ENCODE peak calls at places on chromosomes 16 and 17, in five cellular contexts. V is mesenchymal stem cell, I is H9, X is trophoblast cell, N is H1. W is an unnamed sample.

GRCh38 chr17:57861000-57861736 is 11.3 kb upstream of the MRPS23 start:
- DNase-seq in V (peak), I (peak), X (no peak), N (no peak), W (no peak)

GRCh38 chr16:57401943-57402640 is 2.5 kb upstream of the CCL17 start:
- DNase-seq in V (no peak), I (no peak), X (no peak), N (no peak), W (no peak)

GRCh38 chr16:9091867-9092281 is 430 bp downstream of the HAPSTR1 start:
- DNase-seq in V (peak), I (no peak), X (peak), N (no peak), W (peak)

GRCh38 chr16:59330030-59330670 is 596.0 kb upstream of the GOT2 start:
- DNase-seq in V (peak), I (no peak), X (no peak), N (no peak), W (peak)

GRCh38 chr17:64411999-64412771 is 21.5 kb upstream of the PECAM1 start:
- DNase-seq in V (peak), I (peak), X (no peak), N (peak), W (peak)

GRCh38 chr17:51346218-51346982 is 86.1 kb downstream of the UTP18 start:
- DNase-seq in V (no peak), I (no peak), X (no peak), N (no peak), W (no peak)

GRCh38 chr17:79778504-79779087 is 648 bp downstream of the CBX2 start:
- DNase-seq in V (peak), I (peak), X (no peak), N (no peak), W (peak)

GRCh38 chr16:68324336-68324735 is 13.5 kb downstream of the PRMT7 start:
- DNase-seq in V (no peak), I (no peak), X (no peak), N (no peak), W (no peak)

GRCh38 chr17:10130733-10131132 is 67.7 kb downstream of the GAS7 start:
- DNase-seq in V (no peak), I (no peak), X (no peak), N (no peak), W (no peak)

GRCh38 chr17:10130263-10130662 is 68.1 kb downstream of the GAS7 start:
- DNase-seq in V (no peak), I (no peak), X (no peak), N (no peak), W (no peak)

GRCh38 chr17:10136258-10136981 is 62.0 kb downstream of the GAS7 start:
- DNase-seq in V (no peak), I (no peak), X (no peak), N (no peak), W (no peak)

GRCh38 chr17:10139560-10139959 is 58.8 kb downstream of the GAS7 start:
- DNase-seq in V (peak), I (no peak), X (no peak), N (no peak), W (no peak)

DNA sequence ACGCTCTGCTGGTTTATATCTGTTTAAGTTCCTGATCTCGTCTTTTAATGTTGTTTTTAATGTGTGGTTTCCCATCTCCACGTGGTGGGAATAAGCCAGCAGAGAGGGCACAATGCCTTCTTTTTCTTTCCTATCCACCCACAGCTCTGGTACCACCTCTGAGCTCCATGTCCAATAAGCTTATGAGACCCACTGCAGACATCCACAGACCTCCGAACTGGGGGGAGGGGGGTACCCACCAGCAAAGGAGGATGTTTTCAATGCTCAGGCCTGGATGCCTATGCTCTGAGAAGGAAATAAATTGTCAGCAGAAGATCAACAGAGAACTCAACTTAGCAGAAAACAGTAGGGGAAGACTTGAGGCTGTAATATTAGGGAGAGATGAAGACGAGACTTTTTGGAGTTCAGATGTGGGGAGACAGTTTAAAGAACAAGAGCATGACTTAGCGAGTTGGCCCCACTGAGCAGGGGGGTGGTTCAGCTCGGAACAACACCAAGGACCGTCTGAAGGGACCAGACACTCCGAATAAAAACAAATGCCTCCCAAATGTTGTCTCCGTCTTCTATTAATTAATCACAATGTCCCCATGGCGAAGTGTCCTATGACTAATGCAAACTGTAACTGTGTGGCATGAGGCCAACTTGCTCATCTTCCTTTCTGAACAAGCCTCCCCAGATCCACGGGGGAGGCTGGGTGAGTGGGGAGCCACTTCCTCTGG is 62.7 kb downstream of the GAS7 start:
- DNase-seq in V (peak), I (no peak), X (no peak), N (no peak), W (no peak)
- H3K4me2 ChIP-seq in V (peak), I (no peak), X (no peak), N (no peak), W (no peak)

GRCh38 chr17:34894971-34895370 is 66.3 kb downstream of the CCT6B start:
- DNase-seq in V (no peak), I (no peak), X (no peak), N (no peak), W (no peak)
- H2BK12ac ChIP-seq in V (no peak), I (no peak), X (no peak), N (no peak), W (no peak)

DNA sequence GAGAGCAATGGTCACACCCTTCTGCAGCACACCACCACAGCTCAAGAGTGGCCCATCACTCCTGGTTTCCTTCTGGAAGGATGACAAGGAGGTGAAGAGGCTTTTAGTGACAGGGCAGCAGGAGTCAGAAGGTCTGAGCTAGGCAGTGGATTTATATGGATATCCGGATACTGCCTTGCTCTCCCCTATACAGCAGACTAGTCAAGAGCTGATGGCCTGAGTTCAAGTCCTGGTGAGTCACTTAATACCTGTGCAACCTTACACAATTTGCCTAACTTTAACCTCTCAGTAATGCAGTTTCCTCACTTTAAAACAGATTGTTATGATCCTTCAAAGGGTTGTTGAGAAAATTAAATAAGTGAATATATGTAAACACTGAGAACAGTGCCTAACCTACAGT is 22.9 kb downstream of the MYO18A start:
- DNase-seq in V (no peak), I (no peak), X (peak), N (no peak), W (no peak)
- H3K4me2 ChIP-seq in V (no peak), I (no peak), X (no peak), N (no peak), W (no peak)

GRCh38 chr16:72876221-72876620 is 171.7 kb downstream of the ZFHX3 start:
- DNase-seq in V (peak), I (no peak), X (no peak), N (no peak), W (no peak)
- H2BK12ac ChIP-seq in V (peak), I (no peak), X (peak), N (no peak), W (no peak)

GRCh38 chr16:89112377-89113151 is 18.9 kb downstream of the ACSF3 start:
- DNase-seq in V (no peak), I (no peak), X (no peak), N (no peak), W (no peak)
- H3K4me2 ChIP-seq in V (no peak), I (no peak), X (no peak), N (no peak), W (no peak)

W was measured in neuronal stem cell.